ENCODE peak calls at places on chromosome 16, in seven cellular contexts. One of them, this sample, is unnamed.

GRCh38 chr16:77782694-77783093 is 5.7 kb upstream of the VAT1L start:
- DNase-seq in lower lobe of right lung: no peak
- DNase-seq in A549: no peak
- DNase-seq in upper lobe of right lung: no peak
- DNase-seq in CD4-positive, alpha-beta T cell: no peak
- DNase-seq in prostate gland: no peak
- DNase-seq in CD8-positive, alpha-beta T cell: no peak
- DNase-seq in this sample: peak

GRCh38 chr16:70161350-70161749 is 12.2 kb upstream of the CLEC18C start:
- DNase-seq in A549: peak
- DNase-seq in CD8-positive, alpha-beta T cell: no peak
- DNase-seq in prostate gland: no peak
- DNase-seq in lower lobe of right lung: no peak
- DNase-seq in upper lobe of right lung: no peak
- DNase-seq in CD4-positive, alpha-beta T cell: no peak
- DNase-seq in this sample: no peak

GRCh38 chr16:84557504-84557903 is 53.0 kb upstream of the MEAK7 start:
- DNase-seq in A549: no peak
- DNase-seq in CD8-positive, alpha-beta T cell: no peak
- DNase-seq in lower lobe of right lung: peak
- DNase-seq in upper lobe of right lung: no peak
- DNase-seq in CD4-positive, alpha-beta T cell: no peak
- DNase-seq in prostate gland: no peak
- DNase-seq in this sample: no peak

GRCh38 chr16:71669926-71670536 is 44.0 kb downstream of the MARVELD3 start:
- DNase-seq in upper lobe of right lung: no peak
- DNase-seq in prostate gland: no peak
- DNase-seq in CD8-positive, alpha-beta T cell: no peak
- DNase-seq in CD4-positive, alpha-beta T cell: no peak
- DNase-seq in A549: no peak
- DNase-seq in lower lobe of right lung: no peak
- DNase-seq in this sample: no peak

GRCh38 chr16:15703029-15703736 is 53.1 kb downstream of the NDE1 start:
- DNase-seq in prostate gland: no peak
- DNase-seq in CD8-positive, alpha-beta T cell: no peak
- DNase-seq in lower lobe of right lung: no peak
- DNase-seq in A549: no peak
- DNase-seq in upper lobe of right lung: no peak
- DNase-seq in CD4-positive, alpha-beta T cell: no peak
- DNase-seq in this sample: no peak

GRCh38 chr16:29023279-29024278 is 38.7 kb downstream of the LAT start:
- DNase-seq in CD4-positive, alpha-beta T cell: no peak
- DNase-seq in prostate gland: no peak
- DNase-seq in upper lobe of right lung: peak
- DNase-seq in A549: no peak
- DNase-seq in lower lobe of right lung: no peak
- DNase-seq in CD8-positive, alpha-beta T cell: peak
- DNase-seq in this sample: no peak

GRCh38 chr16:66903544-66904427 is 14.9 kb downstream of the CDH16 start:
- DNase-seq in prostate gland: no peak
- DNase-seq in CD4-positive, alpha-beta T cell: no peak
- DNase-seq in lower lobe of right lung: peak
- DNase-seq in A549: peak
- DNase-seq in CD8-positive, alpha-beta T cell: no peak
- DNase-seq in upper lobe of right lung: no peak
- DNase-seq in this sample: no peak

GRCh38 chr16:28294201-28294600 is 1.9 kb downstream of the SBK1 start:
- DNase-seq in A549: no peak
- DNase-seq in upper lobe of right lung: no peak
- DNase-seq in prostate gland: no peak
- DNase-seq in CD8-positive, alpha-beta T cell: no peak
- DNase-seq in lower lobe of right lung: no peak
- DNase-seq in CD4-positive, alpha-beta T cell: no peak
- DNase-seq in this sample: no peak

GRCh38 chr16:58264961-58265479 is 29.8 kb downstream of the PRSS54 start:
- DNase-seq in CD4-positive, alpha-beta T cell: no peak
- DNase-seq in CD8-positive, alpha-beta T cell: no peak
- DNase-seq in prostate gland: no peak
- DNase-seq in lower lobe of right lung: no peak
- DNase-seq in upper lobe of right lung: no peak
- DNase-seq in A549: peak
- DNase-seq in this sample: no peak

GRCh38 chr16:64089697-64090096 is 1032.2 kb downstream of the CDH11 start:
- DNase-seq in A549: no peak
- DNase-seq in upper lobe of right lung: no peak
- DNase-seq in CD4-positive, alpha-beta T cell: no peak
- DNase-seq in lower lobe of right lung: no peak
- DNase-seq in prostate gland: no peak
- DNase-seq in CD8-positive, alpha-beta T cell: no peak
- DNase-seq in this sample: peak
- H3K27ac ChIP-seq in A549: no peak
- H3K27ac ChIP-seq in upper lobe of right lung: no peak
- H3K27ac ChIP-seq in CD4-positive, alpha-beta T cell: no peak
- H3K27ac ChIP-seq in lower lobe of right lung: no peak
- H3K27ac ChIP-seq in prostate gland: no peak
- H3K27ac ChIP-seq in CD8-positive, alpha-beta T cell: no peak
- H3K27ac ChIP-seq in this sample: no peak

DNA sequence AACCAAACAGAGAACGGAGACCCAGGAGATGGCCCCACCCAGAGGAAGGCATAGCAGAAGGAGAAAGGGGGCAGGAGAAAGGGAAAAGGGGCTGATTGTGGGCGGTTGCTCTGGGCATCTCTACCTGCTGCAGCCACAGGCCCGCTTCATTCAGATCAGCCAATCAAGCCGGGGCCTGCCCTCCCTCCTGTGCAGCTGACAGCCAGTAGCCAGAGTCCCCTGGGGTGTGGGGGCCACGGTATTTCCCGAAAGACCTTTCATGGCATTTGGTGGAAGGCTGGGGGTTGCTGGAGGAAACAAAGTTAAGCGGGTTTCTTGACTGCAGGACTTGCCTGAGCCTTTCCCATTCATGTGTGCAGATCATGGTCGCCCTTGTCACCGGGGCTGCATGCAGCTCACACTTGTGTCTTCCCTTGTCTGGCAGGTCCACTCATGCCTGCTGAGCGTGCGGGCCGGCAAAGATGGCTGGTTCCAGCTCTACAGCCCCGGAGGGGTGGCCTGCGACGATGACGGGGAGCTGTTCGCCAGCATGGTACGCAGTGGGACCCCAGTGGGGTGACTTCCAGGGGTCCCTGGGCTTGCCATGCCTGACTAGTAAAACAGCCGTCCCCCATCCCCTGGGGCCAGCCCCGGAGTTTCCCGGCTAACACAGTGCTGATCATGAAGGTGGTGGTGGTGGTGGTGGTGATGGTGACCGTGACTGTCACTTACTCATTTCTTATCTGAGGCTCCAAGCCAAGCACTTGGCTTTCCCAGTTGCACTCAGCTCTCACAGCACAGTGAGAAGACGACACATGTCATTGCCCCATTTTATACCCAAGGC is 82.7 kb upstream of the PLCG2 start:
- DNase-seq in CD4-positive, alpha-beta T cell: no peak
- DNase-seq in CD8-positive, alpha-beta T cell: no peak
- DNase-seq in upper lobe of right lung: no peak
- DNase-seq in prostate gland: no peak
- DNase-seq in lower lobe of right lung: no peak
- DNase-seq in A549: no peak
- DNase-seq in this sample: no peak
- H3K27ac ChIP-seq in CD4-positive, alpha-beta T cell: no peak
- H3K27ac ChIP-seq in CD8-positive, alpha-beta T cell: no peak
- H3K27ac ChIP-seq in upper lobe of right lung: no peak
- H3K27ac ChIP-seq in prostate gland: peak
- H3K27ac ChIP-seq in lower lobe of right lung: no peak
- H3K27ac ChIP-seq in A549: peak
- H3K27ac ChIP-seq in this sample: no peak

DNA sequence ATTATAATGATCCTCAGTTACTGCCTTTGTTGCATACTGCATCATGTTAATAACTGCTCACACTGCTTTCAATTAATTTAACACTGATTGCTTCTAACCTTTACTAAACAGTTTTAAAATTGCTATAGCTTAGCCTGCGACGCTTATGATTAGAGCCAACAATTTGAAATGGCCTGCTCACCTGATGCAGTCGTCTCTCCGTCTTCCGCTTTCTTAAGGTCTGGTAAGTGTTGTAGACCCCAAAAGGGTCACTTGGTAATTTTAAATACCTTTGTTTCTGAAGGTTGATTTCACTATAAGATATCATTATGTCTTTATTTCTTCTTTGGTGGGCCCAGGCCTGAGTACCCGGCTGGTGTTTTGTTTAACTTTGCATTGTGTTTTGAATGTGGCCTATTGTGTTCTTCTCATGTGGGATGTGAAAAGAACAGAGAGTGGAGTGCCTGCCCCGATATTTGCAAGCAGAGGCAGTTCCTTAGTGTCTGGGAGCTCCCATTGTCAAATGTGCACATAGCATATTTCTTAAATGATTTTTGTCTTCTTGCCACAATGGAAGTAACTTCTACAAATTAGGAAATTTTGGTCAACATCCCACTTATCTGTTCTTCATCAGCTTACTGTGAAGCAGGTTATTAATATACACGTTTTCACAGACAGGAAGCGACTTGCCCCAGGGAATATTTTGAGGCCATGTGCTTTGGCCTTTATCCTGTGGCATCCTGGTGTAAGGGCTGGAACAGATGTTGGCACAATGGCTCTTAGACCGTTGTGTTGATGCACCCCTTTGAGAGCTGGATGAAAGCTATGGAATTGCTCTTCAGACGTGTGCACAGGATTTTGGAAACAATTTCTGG is 2.9 kb downstream of the PHKB start:
- DNase-seq in lower lobe of right lung: no peak
- DNase-seq in CD4-positive, alpha-beta T cell: no peak
- DNase-seq in CD8-positive, alpha-beta T cell: no peak
- DNase-seq in A549: no peak
- DNase-seq in prostate gland: no peak
- DNase-seq in upper lobe of right lung: no peak
- DNase-seq in this sample: peak
- H3K27ac ChIP-seq in lower lobe of right lung: no peak
- H3K27ac ChIP-seq in CD4-positive, alpha-beta T cell: no peak
- H3K27ac ChIP-seq in CD8-positive, alpha-beta T cell: no peak
- H3K27ac ChIP-seq in A549: no peak
- H3K27ac ChIP-seq in prostate gland: no peak
- H3K27ac ChIP-seq in upper lobe of right lung: no peak
- H3K27ac ChIP-seq in this sample: peak

GRCh38 chr16:89506791-89507191 is 1.4 kb upstream of the SPG7 start:
- DNase-seq in A549: no peak
- DNase-seq in prostate gland: no peak
- DNase-seq in lower lobe of right lung: no peak
- DNase-seq in upper lobe of right lung: no peak
- DNase-seq in CD4-positive, alpha-beta T cell: no peak
- DNase-seq in CD8-positive, alpha-beta T cell: peak
- DNase-seq in this sample: peak
- H3K27ac ChIP-seq in A549: peak
- H3K27ac ChIP-seq in prostate gland: no peak
- H3K27ac ChIP-seq in lower lobe of right lung: peak
- H3K27ac ChIP-seq in upper lobe of right lung: peak
- H3K27ac ChIP-seq in CD4-positive, alpha-beta T cell: peak
- H3K27ac ChIP-seq in CD8-positive, alpha-beta T cell: peak
- H3K27ac ChIP-seq in this sample: peak

GRCh38 chr16:87764600-87765472 is 950 bp downstream of the KLHDC4 start:
- DNase-seq in A549: peak
- DNase-seq in CD8-positive, alpha-beta T cell: peak
- DNase-seq in CD4-positive, alpha-beta T cell: peak
- DNase-seq in upper lobe of right lung: no peak
- DNase-seq in prostate gland: no peak
- DNase-seq in lower lobe of right lung: no peak
- DNase-seq in this sample: peak
- H3K27ac ChIP-seq in A549: peak
- H3K27ac ChIP-seq in CD8-positive, alpha-beta T cell: peak
- H3K27ac ChIP-seq in CD4-positive, alpha-beta T cell: peak
- H3K27ac ChIP-seq in upper lobe of right lung: peak
- H3K27ac ChIP-seq in prostate gland: no peak
- H3K27ac ChIP-seq in lower lobe of right lung: peak
- H3K27ac ChIP-seq in this sample: peak

This sample was measured in OCI-LY7.